ENCODE peak calls at places on chromosomes 6 and 20, in six cellular contexts. One of them, this sample, is unnamed.

GRCh38 chr6:15362274-15363160 is 116.6 kb downstream of the JARID2 start:
- DNase-seq in effector CD4-positive, alpha-beta T cell: no peak
- DNase-seq in thoracic aorta: no peak
- DNase-seq in brain microvascular endothelial cell: no peak
- DNase-seq in activated naive CD8-positive, alpha-beta T cell treated with anti-CD3 and anti-CD28 coated beads, Interleukin-2, amount 50 U/mL, for 16 hours: no peak
- DNase-seq in HT1080: no peak
- DNase-seq in this sample: no peak

GRCh38 chr20:33871362-33871761 is 60.2 kb downstream of the CHMP4B start:
- DNase-seq in effector CD4-positive, alpha-beta T cell: no peak
- DNase-seq in thoracic aorta: no peak
- DNase-seq in brain microvascular endothelial cell: no peak
- DNase-seq in activated naive CD8-positive, alpha-beta T cell treated with anti-CD3 and anti-CD28 coated beads, Interleukin-2, amount 50 U/mL, for 16 hours: no peak
- DNase-seq in HT1080: no peak
- DNase-seq in this sample: no peak

GRCh38 chr6:141587482-141588266 is 545.1 kb upstream of the GJE1 start:
- DNase-seq in effector CD4-positive, alpha-beta T cell: no peak
- DNase-seq in thoracic aorta: no peak
- DNase-seq in brain microvascular endothelial cell: peak
- DNase-seq in activated naive CD8-positive, alpha-beta T cell treated with anti-CD3 and anti-CD28 coated beads, Interleukin-2, amount 50 U/mL, for 16 hours: no peak
- DNase-seq in HT1080: no peak
- DNase-seq in this sample: no peak

GRCh38 chr6:31572041-31572911 is at the start of gene LTA:
- DNase-seq in effector CD4-positive, alpha-beta T cell: peak
- DNase-seq in thoracic aorta: no peak
- DNase-seq in brain microvascular endothelial cell: no peak
- DNase-seq in activated naive CD8-positive, alpha-beta T cell treated with anti-CD3 and anti-CD28 coated beads, Interleukin-2, amount 50 U/mL, for 16 hours: peak
- DNase-seq in HT1080: no peak
- DNase-seq in this sample: peak

GRCh38 chr6:291697-292505 is at the start of gene DUSP22:
- DNase-seq in effector CD4-positive, alpha-beta T cell: peak
- DNase-seq in thoracic aorta: peak
- DNase-seq in brain microvascular endothelial cell: peak
- DNase-seq in activated naive CD8-positive, alpha-beta T cell treated with anti-CD3 and anti-CD28 coated beads, Interleukin-2, amount 50 U/mL, for 16 hours: peak
- DNase-seq in HT1080: peak
- DNase-seq in this sample: peak

GRCh38 chr20:35315199-35316020 is 23.2 kb upstream of the FAM83C start:
- DNase-seq in effector CD4-positive, alpha-beta T cell: no peak
- DNase-seq in thoracic aorta: no peak
- DNase-seq in brain microvascular endothelial cell: no peak
- DNase-seq in activated naive CD8-positive, alpha-beta T cell treated with anti-CD3 and anti-CD28 coated beads, Interleukin-2, amount 50 U/mL, for 16 hours: no peak
- DNase-seq in HT1080: no peak
- DNase-seq in this sample: no peak

GRCh38 chr20:54133434-54134427 is 40.1 kb downstream of the CYP24A1 start:
- DNase-seq in effector CD4-positive, alpha-beta T cell: no peak
- DNase-seq in thoracic aorta: no peak
- DNase-seq in brain microvascular endothelial cell: no peak
- DNase-seq in activated naive CD8-positive, alpha-beta T cell treated with anti-CD3 and anti-CD28 coated beads, Interleukin-2, amount 50 U/mL, for 16 hours: no peak
- DNase-seq in HT1080: peak
- DNase-seq in this sample: no peak

GRCh38 chr20:43065299-43065698 is 124.4 kb downstream of the PTPRT start:
- DNase-seq in effector CD4-positive, alpha-beta T cell: no peak
- DNase-seq in thoracic aorta: no peak
- DNase-seq in brain microvascular endothelial cell: no peak
- DNase-seq in activated naive CD8-positive, alpha-beta T cell treated with anti-CD3 and anti-CD28 coated beads, Interleukin-2, amount 50 U/mL, for 16 hours: no peak
- DNase-seq in HT1080: no peak
- DNase-seq in this sample: no peak

GRCh38 chr6:39335780-39336541 is 13.5 kb upstream of the KCNK16 start:
- DNase-seq in effector CD4-positive, alpha-beta T cell: no peak
- DNase-seq in thoracic aorta: no peak
- DNase-seq in brain microvascular endothelial cell: peak
- DNase-seq in activated naive CD8-positive, alpha-beta T cell treated with anti-CD3 and anti-CD28 coated beads, Interleukin-2, amount 50 U/mL, for 16 hours: no peak
- DNase-seq in HT1080: peak
- DNase-seq in this sample: no peak

GRCh38 chr6:52999456-52999855 is 4.4 kb upstream of the GSTA4 start:
- DNase-seq in effector CD4-positive, alpha-beta T cell: no peak
- DNase-seq in thoracic aorta: no peak
- DNase-seq in brain microvascular endothelial cell: no peak
- DNase-seq in activated naive CD8-positive, alpha-beta T cell treated with anti-CD3 and anti-CD28 coated beads, Interleukin-2, amount 50 U/mL, for 16 hours: no peak
- DNase-seq in HT1080: no peak
- DNase-seq in this sample: no peak

GRCh38 chr6:163711615-163712568 is 297.4 kb downstream of the QKI start:
- DNase-seq in effector CD4-positive, alpha-beta T cell: no peak
- DNase-seq in thoracic aorta: no peak
- DNase-seq in brain microvascular endothelial cell: no peak
- DNase-seq in activated naive CD8-positive, alpha-beta T cell treated with anti-CD3 and anti-CD28 coated beads, Interleukin-2, amount 50 U/mL, for 16 hours: no peak
- DNase-seq in HT1080: no peak
- DNase-seq in this sample: no peak